ENCODE peak calls at places on chromosome 11, in five cellular contexts. F is GM23338, Y is breast epithelium, U is ascending aorta, Z is left ventricle myocardium inferior. N is an unnamed sample. For H3K4me1 and H3K36me3, the result is how much of the 10 kb centered on the place peaks cover.

GRCh38 chr11:46618789-46619188 is 1.4 kb downstream of the ATG13 start:
- DNase-seq in Y (no peak), Z (no peak), F (no peak), U (no peak), N (no peak)

GRCh38 chr11:104531075-104531474 is 367.1 kb upstream of the PDGFD start:
- DNase-seq in Z (no peak), U (no peak), Y (no peak), F (peak), N (no peak)

GRCh38 chr11:113286509-113287497 is 27.6 kb upstream of the TTC12 start:
- DNase-seq in U (no peak), F (no peak), Z (no peak), Y (no peak), N (no peak)

GRCh38 chr11:27294654-27295053 is 68.4 kb downstream of the CCDC34 start:
- DNase-seq in Y (no peak), Z (no peak), U (no peak), F (no peak), N (no peak)

GRCh38 chr11:70398834-70399680 is 728 bp downstream of the CTTN start:
- DNase-seq in U (no peak), F (no peak), Y (no peak), Z (no peak), N (no peak)

GRCh38 chr11:34299962-34300350 is 57.9 kb downstream of the ABTB2 start:
- DNase-seq in F (no peak), Y (no peak), Z (no peak), U (no peak), N (no peak)

GRCh38 chr11:115959098-115959497 is 454.9 kb upstream of the CADM1 start:
- DNase-seq in U (no peak), Y (no peak), F (no peak), Z (no peak), N (no peak)

GRCh38 chr11:75325713-75326438 is 25.6 kb downstream of the ARRB1 start:
- DNase-seq in F (no peak), Z (peak), U (peak), Y (no peak), N (no peak)

GRCh38 chr11:10329356-10329755 is 24.5 kb downstream of the ADM start:
- DNase-seq in Y (no peak), Z (no peak), U (no peak), F (no peak), N (no peak)
- H3K4me1 ChIP-seq in Y (under half), Z (under half), U (under half), F (under half), N (under half)

GRCh38 chr11:130128626-130129025 is 31.0 kb upstream of the ST14 start:
- DNase-seq in Z (no peak), U (no peak), Y (no peak), F (no peak), N (no peak)
- H3K36me3 ChIP-seq in Z (half or more), U (half or more), Y (under half), F (half or more), N (under half)

GRCh38 chr11:1867381-1867780 is 14.5 kb downstream of the LSP1 start:
- DNase-seq in U (no peak), Z (peak), Y (no peak), F (no peak), N (peak)
- H3K4me1 ChIP-seq in U (under half), Z (half or more), Y (under half), F (under half), N (under half)

GRCh38 chr11:7944123-7944522 is 2.6 kb upstream of the OR10A3 start:
- DNase-seq in F (no peak), Z (no peak), Y (no peak), U (no peak), N (no peak)

GRCh38 chr11:7955191-7955590 is 10.1 kb downstream of the NLRP10 start:
- DNase-seq in U (no peak), Y (no peak), Z (no peak), F (no peak), N (no peak)

GRCh38 chr11:7949934-7950333 is 8.4 kb upstream of the OR10A3 start:
- DNase-seq in Y (no peak), F (no peak), Z (no peak), U (no peak), N (no peak)
- H3K36me3 ChIP-seq in Y (under half), F (under half), Z (under half), U (under half), N (under half)

DNA sequence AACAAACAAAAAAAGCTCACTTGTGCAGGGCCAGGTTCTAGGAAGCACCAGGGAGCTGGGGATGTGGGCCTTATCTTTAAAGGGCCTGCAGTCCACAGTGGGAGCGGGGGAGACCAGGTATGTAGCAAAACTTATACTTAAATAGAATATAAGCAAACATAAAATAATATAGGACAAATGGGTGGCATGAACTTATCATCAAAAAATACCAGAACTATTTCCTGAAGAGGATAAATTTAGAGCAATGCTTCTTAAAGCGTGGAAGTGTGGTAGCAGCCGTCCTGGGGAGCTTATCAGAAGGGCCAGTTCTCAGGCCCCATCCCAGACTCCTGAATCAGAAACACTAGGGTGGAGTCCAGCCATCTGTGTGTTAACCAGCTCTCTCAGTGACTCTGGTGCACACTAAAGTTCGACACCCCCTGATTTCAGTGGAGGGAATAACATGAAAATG is 9.3 kb downstream of the VPS26B start:
- DNase-seq in Y (no peak), Z (no peak), U (peak), F (no peak), N (no peak)
- H3K4me1 ChIP-seq in Y (under half), Z (half or more), U (under half), F (under half), N (under half)

GRCh38 chr11:122176651-122177050 is 60.6 kb upstream of the BLID start:
- DNase-seq in Z (no peak), Y (no peak), U (no peak), F (no peak), N (no peak)

GRCh38 chr11:122173074-122173450 is 57.0 kb upstream of the BLID start:
- DNase-seq in U (no peak), Z (no peak), Y (no peak), F (no peak), N (no peak)

GRCh38 chr11:122177238-122177637 is 61.2 kb upstream of the BLID start:
- DNase-seq in F (no peak), Z (no peak), Y (no peak), U (no peak), N (no peak)

GRCh38 chr11:122173587-122173986 is 57.6 kb upstream of the BLID start:
- DNase-seq in U (no peak), F (no peak), Y (no peak), Z (no peak), N (no peak)

DNA sequence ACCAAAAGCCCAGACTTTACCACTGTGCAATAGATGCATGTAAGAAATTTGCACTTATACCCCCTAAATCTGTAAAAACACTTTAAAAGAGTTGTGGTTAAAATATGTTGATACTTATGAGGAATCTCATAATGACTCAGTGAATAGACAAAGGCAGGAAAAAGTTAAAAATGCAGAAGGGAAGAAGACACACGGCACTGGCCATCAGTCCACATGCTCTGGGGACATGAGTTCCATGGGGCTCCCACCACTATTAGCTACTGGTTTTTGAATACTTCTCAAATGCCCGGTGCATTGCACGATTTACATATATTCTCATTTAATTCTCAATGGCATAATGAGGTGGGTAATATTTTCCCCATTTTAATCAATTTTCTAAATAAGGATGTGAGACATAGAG is 59.3 kb upstream of the BLID start:
- DNase-seq in Z (no peak), U (no peak), F (no peak), Y (no peak), N (no peak)
- H3K36me3 ChIP-seq in Z (under half), U (under half), F (under half), Y (under half), N (under half)

DNA sequence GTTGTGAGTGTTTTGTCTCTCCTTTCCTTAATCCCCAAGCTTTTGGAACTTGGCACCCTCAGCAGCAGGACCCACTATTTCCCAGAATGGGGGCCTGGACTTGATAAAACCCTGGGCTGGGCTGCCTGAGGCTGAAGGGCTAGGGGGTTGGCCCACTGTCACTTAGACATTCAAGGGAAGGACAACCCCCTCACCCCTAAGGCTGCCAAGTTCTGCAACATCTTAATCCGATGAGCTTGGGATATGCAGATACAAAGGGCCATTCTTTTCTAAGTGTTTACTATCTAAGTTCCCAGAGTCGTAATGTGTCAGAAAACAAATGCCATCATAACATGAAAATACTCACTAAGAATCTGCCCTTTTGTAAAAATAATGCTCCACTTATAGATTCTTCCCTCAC is 42.9 kb downstream of the IRAG1 start:
- DNase-seq in U (no peak), Y (no peak), F (no peak), Z (no peak), N (no peak)
- H3K4me1 ChIP-seq in U (under half), Y (under half), F (under half), Z (under half), N (under half)

GRCh38 chr11:72875736-72876135 is 61.5 kb downstream of the ATG16L2 start:
- DNase-seq in Z (no peak), Y (no peak), U (no peak), F (no peak), N (no peak)

GRCh38 chr11:72871089-72871488 is 56.9 kb downstream of the ATG16L2 start:
- DNase-seq in F (no peak), U (no peak), Z (no peak), Y (no peak), N (no peak)

GRCh38 chr11:72867970-72868369 is 53.8 kb downstream of the ATG16L2 start:
- DNase-seq in Z (no peak), Y (no peak), U (no peak), F (no peak), N (no peak)

GRCh38 chr11:72869845-72870244 is 55.6 kb downstream of the ATG16L2 start:
- DNase-seq in U (no peak), F (no peak), Z (no peak), Y (no peak), N (no peak)

GRCh38 chr11:72872012-72872411 is 57.8 kb downstream of the ATG16L2 start:
- DNase-seq in Z (no peak), U (no peak), F (no peak), Y (no peak), N (no peak)
- H3K36me3 ChIP-seq in Z (under half), U (under half), F (under half), Y (under half), N (under half)

GRCh38 chr11:118198370-118198769 is 21.9 kb upstream of the SCN2B start:
- DNase-seq in F (peak), Y (peak), Z (peak), U (peak), N (peak)
- H3K4me1 ChIP-seq in F (under half), Y (under half), Z (under half), U (under half), N (under half)

GRCh38 chr11:59138643-59139042 is 4.0 kb upstream of the FAM111A start:
- DNase-seq in F (no peak), Z (no peak), U (no peak), Y (no peak), N (no peak)

GRCh38 chr11:59141673-59142460 is 789 bp upstream of the FAM111A start:
- DNase-seq in U (no peak), F (peak), Y (no peak), Z (no peak), N (no peak)

GRCh38 chr11:59141191-59141590 is 1.5 kb upstream of the FAM111A start:
- DNase-seq in Y (no peak), F (no peak), Z (no peak), U (no peak), N (no peak)

GRCh38 chr11:59135648-59136461 is 6.8 kb upstream of the FAM111A start:
- DNase-seq in U (peak), Z (peak), F (peak), Y (peak), N (peak)

GRCh38 chr11:59137190-59137589 is 5.5 kb upstream of the FAM111A start:
- DNase-seq in Z (no peak), F (no peak), Y (no peak), U (no peak), N (no peak)
- H3K36me3 ChIP-seq in Z (under half), F (under half), Y (under half), U (under half), N (under half)

N was measured in mucosa of descending colon.